ENCODE peak calls at places on chromosomes 5 and 9, in nine cellular contexts. E is CD8-positive, alpha-beta memory T cell; Y is effector memory CD4-positive, alpha-beta T cell; H is CD4-positive, alpha-beta memory T cell; D is MM.1S; R is PC-3; A is lower lobe of right lung; N is RWPE2; X is H1. I is an unnamed sample.

GRCh38 chr5:41161271-41161670 is 52.1 kb downstream of the C6 start:
- DNase-seq in E (no peak), Y (no peak), H (no peak), D (no peak), R (peak; percentile 15), A (no peak), N (no peak), X (no peak), I (no peak)

GRCh38 chr5:43425965-43426364 is 13.8 kb upstream of the CCL28 start:
- DNase-seq in E (no peak), Y (no peak), H (no peak), D (no peak), R (peak; percentile 88), A (no peak), N (peak; percentile 82), X (no peak), I (no peak)

GRCh38 chr5:179700401-179700918 is 1.7 kb downstream of the CANX start:
- DNase-seq in E (no peak), Y (no peak), H (no peak), D (no peak), R (no peak), A (no peak), N (no peak), X (no peak), I (peak; percentile 10)

GRCh38 chr9:116585204-116585603 is 101.9 kb upstream of the TRIM32 start:
- DNase-seq in E (no peak), Y (no peak), H (no peak), D (no peak), R (no peak), A (no peak), N (no peak), X (no peak), I (no peak)

GRCh38 chr5:59125961-59126360 is 543.1 kb downstream of the RAB3C start:
- DNase-seq in E (no peak), Y (no peak), H (no peak), D (no peak), R (no peak), A (no peak), N (no peak), X (no peak), I (no peak)

GRCh38 chr5:125575561-125576504 is 829.4 kb upstream of the ZNF608 start:
- DNase-seq in E (no peak), Y (no peak), H (no peak), D (no peak), R (no peak), A (no peak), N (no peak), X (peak; percentile 1), I (no peak)

GRCh38 chr9:130713286-130713975 is 19.9 kb downstream of the EXOSC2 start:
- DNase-seq in E (no peak), Y (no peak), H (peak; percentile 5), D (no peak), R (peak; percentile 27), A (no peak), N (no peak), X (no peak), I (peak; percentile 20)

GRCh38 chr9:114409103-114409780 is 21.5 kb upstream of the AKNA start:
- DNase-seq in E (no peak), Y (no peak), H (no peak), D (no peak), R (peak; percentile 5), A (no peak), N (no peak), X (no peak), I (no peak)

GRCh38 chr9:26746357-26747072 is 146.1 kb downstream of the CAAP1 start:
- DNase-seq in E (no peak), Y (no peak), H (no peak), D (peak; percentile 70), R (peak; percentile 79), A (no peak), N (no peak), X (peak; percentile 46), I (no peak)

GRCh38 chr9:21616082-21616778 is 134.1 kb upstream of the IFNE start:
- DNase-seq in E (no peak), Y (no peak), H (no peak), D (no peak), R (peak; percentile 83), A (no peak), N (peak; percentile 85), X (no peak), I (no peak)

GRCh38 chr5:164277720-164278119 is 772.3 kb downstream of the MAT2B start:
- DNase-seq in E (no peak), Y (no peak), H (no peak), D (peak; percentile 66), R (peak; percentile 4), A (no peak), N (no peak), X (no peak), I (no peak)

GRCh38 chr9:136646827-136647711 is 15.6 kb upstream of the EGFL7 start:
- DNase-seq in E (no peak), Y (no peak), H (no peak), D (no peak), R (no peak), A (peak; percentile 48), N (no peak), X (no peak), I (no peak)
- H3K27ac ChIP-seq in E (peak overlapping the region; percentile 75), Y (no peak overlapping the region), H (no peak overlapping the region), D (no peak overlapping the region), R (no peak overlapping the region), A (peak overlapping the region; percentile 89), N (no peak overlapping the region), X (no peak overlapping the region), I (no peak overlapping the region)

GRCh38 chr5:151250346-151251000 is 2.5 kb upstream of the GM2A start:
- DNase-seq in E (no peak), Y (no peak), H (no peak), D (no peak), R (no peak), A (no peak), N (no peak), X (no peak), I (no peak)
- H3K4me3 ChIP-seq in E (peak overlapping the region; percentile 42), Y (peak overlapping the region; percentile 15), H (no peak overlapping the region), D (peak overlapping the region; percentile 56), R (no peak overlapping the region), A (no peak overlapping the region), N (no peak overlapping the region), X (no peak overlapping the region), I (peak overlapping the region; percentile 85)

GRCh38 chr9:133126697-133127339 is 5.8 kb upstream of the RALGDS start:
- DNase-seq in E (no peak), Y (no peak), H (no peak), D (no peak), R (no peak), A (no peak), N (no peak), X (no peak), I (no peak)
- H3K4me1 ChIP-seq in E (peaks cover 85% of the 10 kb centered on the region), Y (peaks cover 72% of the 10 kb centered on the region), H (peaks cover 97% of the 10 kb centered on the region), D (no peaks in the 10 kb centered on the region), R (no peaks in the 10 kb centered on the region), A (peaks cover 65% of the 10 kb centered on the region), N (peaks cover 6% of the 10 kb centered on the region), X (peaks cover 3% of the 10 kb centered on the region), I (peaks cover 88% of the 10 kb centered on the region)

GRCh38 chr5:7208911-7209310 is 187.0 kb upstream of the ADCY2 start:
- DNase-seq in E (no peak), Y (no peak), H (no peak), D (no peak), R (no peak), A (no peak), N (no peak), X (no peak), I (no peak)
- H3K27ac ChIP-seq in E (no peak overlapping the region), Y (no peak overlapping the region), H (no peak overlapping the region), D (no peak overlapping the region), R (no peak overlapping the region), A (no peak overlapping the region), N (no peak overlapping the region), X (no peak overlapping the region), I (no peak overlapping the region)

GRCh38 chr5:74642543-74642863 is 2.0 kb upstream of the ENC1 start:
- DNase-seq in E (no peak), Y (no peak), H (no peak), D (no peak), R (peak; percentile 15), A (no peak), N (no peak), X (no peak), I (no peak)
- H3K4me3 ChIP-seq in E (no peak overlapping the region), Y (no peak overlapping the region), H (no peak overlapping the region), D (no peak overlapping the region), R (peak overlapping the region; percentile 91), A (no peak overlapping the region), N (no peak overlapping the region), X (no peak overlapping the region), I (no peak overlapping the region)

GRCh38 chr5:171661146-171661545 is 124.5 kb upstream of the SMIM23 start:
- DNase-seq in E (no peak), Y (no peak), H (no peak), D (no peak), R (no peak), A (no peak), N (no peak), X (no peak), I (no peak)
- H3K4me1 ChIP-seq in E (no peaks in the 10 kb centered on the region), Y (no peaks in the 10 kb centered on the region), H (no peaks in the 10 kb centered on the region), D (peaks cover 16% of the 10 kb centered on the region), R (no peaks in the 10 kb centered on the region), A (no peaks in the 10 kb centered on the region), N (no peaks in the 10 kb centered on the region), X (peaks cover 2% of the 10 kb centered on the region), I (no peaks in the 10 kb centered on the region)

GRCh38 chr9:37417857-37418618 is 4.5 kb upstream of the GRHPR start:
- DNase-seq in E (no peak), Y (no peak), H (no peak), D (no peak), R (peak; percentile 32), A (no peak), N (no peak), X (no peak), I (no peak)

GRCh38 chr9:37414503-37414943 is 8.0 kb upstream of the GRHPR start:
- DNase-seq in E (no peak), Y (no peak), H (no peak), D (no peak), R (no peak), A (no peak), N (no peak), X (no peak), I (no peak)

GRCh38 chr9:37419204-37419603 is 3.3 kb upstream of the GRHPR start:
- DNase-seq in E (no peak), Y (no peak), H (no peak), D (no peak), R (no peak), A (no peak), N (no peak), X (no peak), I (no peak)

GRCh38 chr9:37415011-37415719 is 7.3 kb upstream of the GRHPR start:
- DNase-seq in E (peak; percentile 61), Y (peak; percentile 42), H (peak; percentile 71), D (peak; percentile 76), R (peak; percentile 84), A (peak; percentile 70), N (no peak), X (peak; percentile 77), I (peak; percentile 72)

GRCh38 chr9:37417252-37417803 is 5.2 kb upstream of the GRHPR start:
- DNase-seq in E (no peak), Y (no peak), H (no peak), D (no peak), R (no peak), A (no peak), N (no peak), X (no peak), I (no peak)
- H3K27ac ChIP-seq in E (no peak overlapping the region), Y (no peak overlapping the region), H (no peak overlapping the region), D (no peak overlapping the region), R (no peak overlapping the region), A (no peak overlapping the region), N (no peak overlapping the region), X (no peak overlapping the region), I (no peak overlapping the region)